ENCODE peak calls at places on chromosome 4, in nine cellular contexts. One of them, this sample, is unnamed. For H3K4me1, the result is how much of the 10 kb centered on the place peaks cover.

GRCh38 chr4:86439293-86439692 is 79.4 kb upstream of the MAPK10 start:
- DNase-seq in neural progenitor cell: no peak
- DNase-seq in OCI-LY7: no peak
- DNase-seq in naive thymus-derived CD4-positive, alpha-beta T cell: no peak
- DNase-seq in breast epithelium: no peak
- DNase-seq in IMR-90: no peak
- DNase-seq in colonic mucosa: no peak
- DNase-seq in left lung: no peak
- DNase-seq in heart left ventricle: no peak
- DNase-seq in this sample: no peak

GRCh38 chr4:6190486-6190885 is 9.9 kb downstream of the JAKMIP1 start:
- DNase-seq in neural progenitor cell: no peak
- DNase-seq in OCI-LY7: no peak
- DNase-seq in naive thymus-derived CD4-positive, alpha-beta T cell: no peak
- DNase-seq in breast epithelium: no peak
- DNase-seq in IMR-90: no peak
- DNase-seq in colonic mucosa: no peak
- DNase-seq in left lung: no peak
- DNase-seq in heart left ventricle: no peak
- DNase-seq in this sample: no peak

GRCh38 chr4:52983563-52984303 is 121.6 kb downstream of the RASL11B start:
- DNase-seq in neural progenitor cell: peak
- DNase-seq in OCI-LY7: peak
- DNase-seq in naive thymus-derived CD4-positive, alpha-beta T cell: peak
- DNase-seq in breast epithelium: no peak
- DNase-seq in IMR-90: peak
- DNase-seq in colonic mucosa: peak
- DNase-seq in left lung: no peak
- DNase-seq in heart left ventricle: no peak
- DNase-seq in this sample: peak

GRCh38 chr4:138405934-138406567 is 163.9 kb upstream of the SLC7A11 start:
- DNase-seq in neural progenitor cell: no peak
- DNase-seq in OCI-LY7: no peak
- DNase-seq in naive thymus-derived CD4-positive, alpha-beta T cell: no peak
- DNase-seq in breast epithelium: no peak
- DNase-seq in IMR-90: peak
- DNase-seq in colonic mucosa: no peak
- DNase-seq in left lung: no peak
- DNase-seq in heart left ventricle: no peak
- DNase-seq in this sample: no peak

GRCh38 chr4:123597586-123597985 is 201.0 kb downstream of the SPRY1 start:
- DNase-seq in neural progenitor cell: no peak
- DNase-seq in OCI-LY7: no peak
- DNase-seq in naive thymus-derived CD4-positive, alpha-beta T cell: no peak
- DNase-seq in breast epithelium: peak
- DNase-seq in IMR-90: peak
- DNase-seq in colonic mucosa: no peak
- DNase-seq in left lung: no peak
- DNase-seq in heart left ventricle: no peak
- DNase-seq in this sample: no peak

GRCh38 chr4:71290074-71290473 is 48.7 kb upstream of the SLC4A4 start:
- DNase-seq in neural progenitor cell: no peak
- DNase-seq in OCI-LY7: no peak
- DNase-seq in naive thymus-derived CD4-positive, alpha-beta T cell: no peak
- DNase-seq in breast epithelium: no peak
- DNase-seq in IMR-90: peak
- DNase-seq in colonic mucosa: no peak
- DNase-seq in left lung: no peak
- DNase-seq in heart left ventricle: no peak
- DNase-seq in this sample: no peak

GRCh38 chr4:129561886-129562285 is 465.9 kb downstream of the C4orf33 start:
- DNase-seq in neural progenitor cell: no peak
- DNase-seq in OCI-LY7: no peak
- DNase-seq in naive thymus-derived CD4-positive, alpha-beta T cell: no peak
- DNase-seq in breast epithelium: no peak
- DNase-seq in IMR-90: no peak
- DNase-seq in colonic mucosa: no peak
- DNase-seq in left lung: no peak
- DNase-seq in heart left ventricle: no peak
- DNase-seq in this sample: no peak

GRCh38 chr4:13640149-13640671 is 12.7 kb upstream of the BOD1L1 start:
- DNase-seq in neural progenitor cell: peak
- DNase-seq in OCI-LY7: no peak
- DNase-seq in naive thymus-derived CD4-positive, alpha-beta T cell: no peak
- DNase-seq in breast epithelium: no peak
- DNase-seq in IMR-90: peak
- DNase-seq in colonic mucosa: no peak
- DNase-seq in left lung: no peak
- DNase-seq in heart left ventricle: no peak
- DNase-seq in this sample: peak

GRCh38 chr4:146243141-146243882 is 29.0 kb downstream of the REELD1 start:
- DNase-seq in neural progenitor cell: peak
- DNase-seq in OCI-LY7: peak
- DNase-seq in naive thymus-derived CD4-positive, alpha-beta T cell: peak
- DNase-seq in breast epithelium: no peak
- DNase-seq in IMR-90: peak
- DNase-seq in colonic mucosa: no peak
- DNase-seq in left lung: no peak
- DNase-seq in heart left ventricle: no peak
- DNase-seq in this sample: no peak

GRCh38 chr4:76485450-76485849 is 50.4 kb downstream of the SHROOM3 start:
- DNase-seq in neural progenitor cell: peak
- DNase-seq in OCI-LY7: no peak
- DNase-seq in naive thymus-derived CD4-positive, alpha-beta T cell: no peak
- DNase-seq in breast epithelium: no peak
- DNase-seq in IMR-90: no peak
- DNase-seq in colonic mucosa: peak
- DNase-seq in left lung: no peak
- DNase-seq in heart left ventricle: no peak
- DNase-seq in this sample: no peak

GRCh38 chr4:121256887-121257426 is 92.8 kb upstream of the TNIP3 start:
- DNase-seq in neural progenitor cell: no peak
- DNase-seq in OCI-LY7: no peak
- DNase-seq in naive thymus-derived CD4-positive, alpha-beta T cell: no peak
- DNase-seq in breast epithelium: no peak
- DNase-seq in IMR-90: no peak
- DNase-seq in colonic mucosa: no peak
- DNase-seq in left lung: no peak
- DNase-seq in heart left ventricle: no peak
- DNase-seq in this sample: no peak

GRCh38 chr4:8391972-8392371 is 48.6 kb downstream of the ACOX3 start:
- DNase-seq in neural progenitor cell: no peak
- DNase-seq in OCI-LY7: peak
- DNase-seq in naive thymus-derived CD4-positive, alpha-beta T cell: no peak
- DNase-seq in breast epithelium: peak
- DNase-seq in IMR-90: peak
- DNase-seq in colonic mucosa: peak
- DNase-seq in left lung: no peak
- DNase-seq in heart left ventricle: peak
- DNase-seq in this sample: peak

GRCh38 chr4:113878718-113879117 is 100.7 kb downstream of the ARSJ start:
- DNase-seq in neural progenitor cell: peak
- DNase-seq in OCI-LY7: peak
- DNase-seq in naive thymus-derived CD4-positive, alpha-beta T cell: no peak
- DNase-seq in breast epithelium: no peak
- DNase-seq in IMR-90: peak
- DNase-seq in colonic mucosa: no peak
- DNase-seq in left lung: no peak
- DNase-seq in heart left ventricle: no peak
- DNase-seq in this sample: peak

GRCh38 chr4:30429813-30430466 is 290.2 kb upstream of the PCDH7 start:
- DNase-seq in neural progenitor cell: no peak
- DNase-seq in OCI-LY7: no peak
- DNase-seq in naive thymus-derived CD4-positive, alpha-beta T cell: no peak
- DNase-seq in breast epithelium: no peak
- DNase-seq in IMR-90: peak
- DNase-seq in colonic mucosa: no peak
- DNase-seq in left lung: no peak
- DNase-seq in heart left ventricle: no peak
- DNase-seq in this sample: no peak

GRCh38 chr4:91488946-91489345 is 814.8 kb upstream of the GRID2 start:
- DNase-seq in neural progenitor cell: no peak
- DNase-seq in OCI-LY7: no peak
- DNase-seq in naive thymus-derived CD4-positive, alpha-beta T cell: no peak
- DNase-seq in breast epithelium: no peak
- DNase-seq in IMR-90: no peak
- DNase-seq in colonic mucosa: no peak
- DNase-seq in left lung: no peak
- DNase-seq in heart left ventricle: no peak
- DNase-seq in this sample: no peak

GRCh38 chr4:37685726-37686372 is 327 bp downstream of the RELL1 start:
- DNase-seq in neural progenitor cell: peak
- DNase-seq in OCI-LY7: peak
- DNase-seq in naive thymus-derived CD4-positive, alpha-beta T cell: no peak
- DNase-seq in breast epithelium: peak
- DNase-seq in IMR-90: peak
- DNase-seq in colonic mucosa: peak
- DNase-seq in left lung: peak
- DNase-seq in heart left ventricle: no peak
- DNase-seq in this sample: peak

GRCh38 chr4:159545556-159545955 is 442.7 kb downstream of the RAPGEF2 start:
- DNase-seq in neural progenitor cell: no peak
- DNase-seq in OCI-LY7: no peak
- DNase-seq in naive thymus-derived CD4-positive, alpha-beta T cell: no peak
- DNase-seq in breast epithelium: no peak
- DNase-seq in IMR-90: no peak
- DNase-seq in colonic mucosa: no peak
- DNase-seq in left lung: no peak
- DNase-seq in heart left ventricle: no peak
- DNase-seq in this sample: no peak

GRCh38 chr4:67459164-67459563 is 86.1 kb downstream of the CENPC start:
- DNase-seq in neural progenitor cell: no peak
- DNase-seq in OCI-LY7: no peak
- DNase-seq in naive thymus-derived CD4-positive, alpha-beta T cell: no peak
- DNase-seq in breast epithelium: no peak
- DNase-seq in IMR-90: peak
- DNase-seq in colonic mucosa: no peak
- DNase-seq in left lung: no peak
- DNase-seq in heart left ventricle: no peak
- DNase-seq in this sample: no peak

GRCh38 chr4:158775091-158775651 is 6.3 kb downstream of the FNIP2 start:
- DNase-seq in neural progenitor cell: no peak
- DNase-seq in OCI-LY7: no peak
- DNase-seq in naive thymus-derived CD4-positive, alpha-beta T cell: no peak
- DNase-seq in breast epithelium: no peak
- DNase-seq in IMR-90: peak
- DNase-seq in colonic mucosa: peak
- DNase-seq in left lung: no peak
- DNase-seq in heart left ventricle: no peak
- DNase-seq in this sample: no peak

GRCh38 chr4:55864577-55865223 is 11.3 kb downstream of the EXOC1 start:
- DNase-seq in neural progenitor cell: no peak
- DNase-seq in OCI-LY7: no peak
- DNase-seq in naive thymus-derived CD4-positive, alpha-beta T cell: no peak
- DNase-seq in breast epithelium: no peak
- DNase-seq in IMR-90: no peak
- DNase-seq in colonic mucosa: no peak
- DNase-seq in left lung: no peak
- DNase-seq in heart left ventricle: no peak
- DNase-seq in this sample: no peak

GRCh38 chr4:185657191-185657590 is 121.9 kb upstream of the PDLIM3 start:
- DNase-seq in neural progenitor cell: peak
- DNase-seq in OCI-LY7: no peak
- DNase-seq in naive thymus-derived CD4-positive, alpha-beta T cell: no peak
- DNase-seq in breast epithelium: no peak
- DNase-seq in IMR-90: no peak
- DNase-seq in colonic mucosa: no peak
- DNase-seq in left lung: no peak
- DNase-seq in heart left ventricle: no peak
- DNase-seq in this sample: no peak
- H3K27ac ChIP-seq in neural progenitor cell: no peak
- H3K27ac ChIP-seq in OCI-LY7: no peak
- H3K27ac ChIP-seq in naive thymus-derived CD4-positive, alpha-beta T cell: no peak
- H3K27ac ChIP-seq in breast epithelium: peak
- H3K27ac ChIP-seq in IMR-90: no peak
- H3K27ac ChIP-seq in colonic mucosa: peak
- H3K27ac ChIP-seq in left lung: no peak
- H3K27ac ChIP-seq in heart left ventricle: no peak
- H3K27ac ChIP-seq in this sample: no peak

GRCh38 chr4:10117424-10118354 is 1.1 kb upstream of the WDR1 start:
- DNase-seq in neural progenitor cell: peak
- DNase-seq in OCI-LY7: peak
- DNase-seq in naive thymus-derived CD4-positive, alpha-beta T cell: peak
- DNase-seq in breast epithelium: peak
- DNase-seq in IMR-90: no peak
- DNase-seq in colonic mucosa: peak
- DNase-seq in left lung: no peak
- DNase-seq in heart left ventricle: no peak
- DNase-seq in this sample: peak
- H3K4me1 ChIP-seq in neural progenitor cell: under half
- H3K4me1 ChIP-seq in OCI-LY7: under half
- H3K4me1 ChIP-seq in naive thymus-derived CD4-positive, alpha-beta T cell: under half
- H3K4me1 ChIP-seq in breast epithelium: under half
- H3K4me1 ChIP-seq in IMR-90: under half
- H3K4me1 ChIP-seq in colonic mucosa: under half
- H3K4me1 ChIP-seq in left lung: under half
- H3K4me1 ChIP-seq in heart left ventricle: under half
- H3K4me1 ChIP-seq in this sample: under half

GRCh38 chr4:168723020-168723419 is 226.2 kb downstream of the PALLD start:
- DNase-seq in neural progenitor cell: no peak
- DNase-seq in OCI-LY7: no peak
- DNase-seq in naive thymus-derived CD4-positive, alpha-beta T cell: no peak
- DNase-seq in breast epithelium: no peak
- DNase-seq in IMR-90: peak
- DNase-seq in colonic mucosa: no peak
- DNase-seq in left lung: no peak
- DNase-seq in heart left ventricle: no peak
- DNase-seq in this sample: peak
- H3K27ac ChIP-seq in neural progenitor cell: no peak
- H3K27ac ChIP-seq in OCI-LY7: no peak
- H3K27ac ChIP-seq in naive thymus-derived CD4-positive, alpha-beta T cell: no peak
- H3K27ac ChIP-seq in breast epithelium: peak
- H3K27ac ChIP-seq in IMR-90: no peak
- H3K27ac ChIP-seq in colonic mucosa: no peak
- H3K27ac ChIP-seq in left lung: peak
- H3K27ac ChIP-seq in heart left ventricle: no peak
- H3K27ac ChIP-seq in this sample: peak

DNA sequence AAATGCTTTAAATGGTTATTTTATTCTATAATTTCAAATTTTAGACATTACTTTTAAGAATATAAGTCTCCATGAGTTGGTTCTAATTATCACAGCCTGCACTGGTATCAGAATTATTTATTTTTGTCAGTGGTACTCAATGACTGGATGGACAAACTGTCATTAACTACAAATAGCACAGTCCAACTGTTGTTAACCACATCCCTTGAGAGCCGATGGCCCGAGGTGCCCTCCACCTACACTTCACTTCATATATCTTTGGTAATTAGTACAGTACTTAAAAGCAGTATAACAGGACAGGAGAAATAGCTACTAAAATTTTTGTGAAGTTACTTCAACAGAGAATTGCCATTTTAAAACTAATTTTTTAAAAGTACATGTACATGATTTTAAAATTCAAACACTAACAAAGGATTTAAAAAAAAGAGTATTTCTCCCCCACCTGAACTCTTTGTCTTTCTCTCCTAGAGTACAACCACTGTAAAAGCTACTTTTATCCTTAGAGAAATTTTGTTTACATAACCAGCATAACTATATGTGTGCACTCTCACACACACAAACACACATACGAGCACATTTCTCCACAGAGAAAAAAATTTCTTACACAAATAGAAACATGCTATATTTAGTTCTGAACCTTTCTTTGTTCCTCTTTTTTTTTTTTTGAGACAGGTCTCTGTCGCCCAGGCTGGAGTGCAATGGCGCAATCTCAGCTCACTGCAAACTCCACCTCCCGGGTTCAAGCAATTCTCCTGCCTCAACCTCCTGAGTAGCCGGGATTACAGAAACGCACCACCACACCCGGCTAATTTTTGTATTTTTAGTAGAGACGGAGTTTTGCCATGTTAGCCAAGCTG is 6.5 kb downstream of the TIFA start:
- DNase-seq in neural progenitor cell: no peak
- DNase-seq in OCI-LY7: peak
- DNase-seq in naive thymus-derived CD4-positive, alpha-beta T cell: no peak
- DNase-seq in breast epithelium: no peak
- DNase-seq in IMR-90: peak
- DNase-seq in colonic mucosa: no peak
- DNase-seq in left lung: no peak
- DNase-seq in heart left ventricle: no peak
- DNase-seq in this sample: no peak
- H3K4me1 ChIP-seq in neural progenitor cell: under half
- H3K4me1 ChIP-seq in OCI-LY7: half or more
- H3K4me1 ChIP-seq in naive thymus-derived CD4-positive, alpha-beta T cell: under half
- H3K4me1 ChIP-seq in breast epithelium: under half
- H3K4me1 ChIP-seq in IMR-90: under half
- H3K4me1 ChIP-seq in colonic mucosa: under half
- H3K4me1 ChIP-seq in left lung: under half
- H3K4me1 ChIP-seq in heart left ventricle: under half
- H3K4me1 ChIP-seq in this sample: under half